ENCODE peak calls at places on chromosomes 13 and 19, in four cellular contexts. A is B cell; O is CD8-positive, alpha-beta T cell; R is psoas muscle. L is an unnamed sample.

GRCh38 chr19:33868076-33868735 is 71.5 kb downstream of the KCTD15 start:
- DNase-seq in A (no peak), O (no peak), R (no peak), L (no peak)

GRCh38 chr19:48926909-48927308 is 6.6 kb upstream of the DHDH start:
- DNase-seq in A (no peak), O (no peak), R (no peak), L (no peak)

GRCh38 chr19:51511353-51511752 is 9.8 kb upstream of the SIGLEC12 start:
- DNase-seq in A (no peak), O (no peak), R (no peak), L (no peak)

GRCh38 chr13:94344126-94344863 is 135.2 kb downstream of the DCT start:
- DNase-seq in A (no peak), O (no peak), R (no peak), L (no peak)

GRCh38 chr19:13024958-13025653 is 29.8 kb downstream of the NFIX start:
- DNase-seq in A (no peak), O (no peak), R (peak; percentile 70), L (no peak)

GRCh38 chr19:13022859-13023636 is 27.8 kb downstream of the NFIX start:
- DNase-seq in A (no peak), O (no peak), R (peak; percentile 93), L (peak; percentile 46)

GRCh38 chr13:46168341-46168740 is 13.6 kb downstream of the LCP1 start:
- DNase-seq in A (no peak), O (no peak), R (no peak), L (peak; percentile 55)

GRCh38 chr13:113585828-113586355 is 1.3 kb downstream of the TFDP1 start:
- DNase-seq in A (no peak), O (no peak), R (no peak), L (no peak)

GRCh38 chr13:43805071-43805468 is 18.3 kb upstream of the ENOX1 start:
- DNase-seq in A (no peak), O (no peak), R (no peak), L (no peak)

DNA sequence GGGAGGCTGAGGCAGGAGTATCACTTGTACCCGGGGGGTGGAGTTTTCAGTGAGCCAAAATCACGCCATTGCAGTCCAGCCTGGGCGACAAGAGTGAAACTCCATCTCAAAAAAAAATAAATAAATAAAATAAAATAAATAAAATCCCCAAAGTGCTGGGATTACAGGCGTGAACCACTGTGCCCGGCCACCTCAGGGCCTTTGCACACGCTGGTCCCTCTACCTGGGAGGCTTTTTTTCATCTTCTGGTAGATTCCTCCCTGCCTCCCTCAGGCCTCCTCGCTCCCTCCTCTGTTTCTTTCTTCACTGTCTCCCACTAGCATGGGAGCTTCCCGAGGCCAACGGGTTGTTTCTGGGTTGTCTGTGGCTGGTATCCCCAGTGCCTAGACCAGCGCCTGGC is 15.1 kb downstream of the MYBPC2 start:
- DNase-seq in A (no peak), O (no peak), R (no peak), L (no peak)
- TF ChIP-seq CTCF in A (no peak), O (no peak), R (no peak), L (no peak)

DNA sequence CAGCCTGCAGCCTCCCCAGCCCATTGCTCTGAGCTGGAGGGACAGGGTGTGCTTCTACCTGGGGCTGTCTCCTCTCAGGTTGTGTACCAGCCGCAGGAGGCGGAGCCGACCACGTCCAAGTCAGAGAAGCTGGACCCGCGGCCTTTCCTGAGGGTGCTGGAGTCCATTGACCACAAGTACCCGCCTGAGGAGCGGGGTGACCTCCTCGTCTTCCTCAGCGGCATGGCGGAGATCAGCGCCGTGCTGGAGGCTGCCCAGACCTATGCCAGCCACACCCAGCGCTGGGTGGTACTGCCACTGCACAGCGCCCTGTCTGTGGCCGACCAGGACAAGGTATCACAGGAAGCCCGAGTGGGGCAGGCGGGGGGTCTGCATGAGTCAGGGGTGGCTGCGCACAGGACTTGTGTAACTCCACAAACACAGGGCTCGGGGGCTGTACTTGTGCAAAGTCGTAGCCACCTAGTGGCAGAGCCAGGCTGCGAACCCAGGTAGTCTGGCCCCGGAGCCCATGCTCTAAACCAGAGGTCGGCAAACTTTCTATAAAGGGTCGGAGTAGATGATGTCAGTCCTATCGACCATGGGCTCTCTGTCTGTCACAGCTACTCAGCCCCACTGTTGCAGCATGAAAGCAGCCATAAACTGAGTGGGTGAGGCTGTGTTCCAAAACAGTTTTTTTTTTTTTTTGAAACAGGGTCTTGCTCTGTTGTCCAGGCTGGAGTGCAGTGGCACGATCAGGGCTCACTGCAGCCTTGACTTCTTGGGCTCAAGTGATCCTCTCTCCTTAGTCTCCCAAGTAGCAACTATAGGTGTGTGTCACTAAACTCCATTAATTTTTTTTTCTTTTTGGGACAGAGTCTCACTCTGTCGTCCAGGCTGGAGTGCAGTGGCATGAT is 8.9 kb downstream of the DHX34 start:
- DNase-seq in A (peak; percentile 27), O (no peak), R (no peak), L (no peak)
- TF ChIP-seq CTCF in A (no peak), O (no peak), R (no peak), L (peak; percentile 34)

GRCh38 chr19:5541456-5541855 is 26.3 kb downstream of the TINCR start:
- DNase-seq in A (no peak), O (no peak), R (no peak), L (no peak)

GRCh38 chr19:5542665-5543064 is 25.1 kb downstream of the TINCR start:
- DNase-seq in A (no peak), O (no peak), R (no peak), L (no peak)

GRCh38 chr19:5545051-5545450 is 22.7 kb downstream of the TINCR start:
- DNase-seq in A (no peak), O (no peak), R (no peak), L (no peak)

GRCh38 chr19:5547881-5548280 is 19.9 kb downstream of the TINCR start:
- DNase-seq in A (no peak), O (no peak), R (no peak), L (no peak)

DNA sequence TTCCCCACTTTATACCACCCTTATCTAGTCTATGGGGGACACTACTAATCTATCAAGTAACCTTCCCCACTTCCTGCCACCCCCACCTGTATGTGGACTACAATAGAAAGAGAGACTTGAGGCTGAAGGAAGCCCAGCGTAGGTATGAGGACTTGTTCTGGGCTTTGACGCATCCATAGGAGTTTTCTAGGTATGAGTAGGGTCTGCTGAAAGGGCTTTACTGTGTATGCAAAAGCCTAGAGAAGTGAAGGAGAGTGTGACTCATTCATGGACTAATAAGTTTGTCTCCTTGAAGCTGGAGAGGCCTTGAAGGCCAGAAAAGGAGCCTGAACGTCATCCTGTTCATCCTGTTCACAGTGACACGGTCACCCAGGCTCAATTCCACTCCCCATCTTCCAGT is 21.8 kb downstream of the TINCR start:
- DNase-seq in A (no peak), O (no peak), R (no peak), L (no peak)
- TF ChIP-seq CTCF in A (no peak), O (no peak), R (no peak), L (no peak)

GRCh38 chr19:29191005-29191404 is 21.9 kb downstream of the UQCRFS1 start:
- DNase-seq in A (no peak), O (no peak), R (no peak), L (no peak)
- TF ChIP-seq CTCF in A (no peak), O (no peak), R (no peak), L (no peak)

GRCh38 chr19:30841934-30842333 is 469.8 kb downstream of the ZNF536 start:
- DNase-seq in A (no peak), O (no peak), R (no peak), L (no peak)

GRCh38 chr19:30851646-30852045 is 479.5 kb downstream of the ZNF536 start:
- DNase-seq in A (no peak), O (no peak), R (no peak), L (no peak)

GRCh38 chr19:30848626-30849322 is 476.6 kb downstream of the ZNF536 start:
- DNase-seq in A (no peak), O (no peak), R (no peak), L (no peak)

GRCh38 chr19:30842926-30843325 is 470.7 kb downstream of the ZNF536 start:
- DNase-seq in A (no peak), O (no peak), R (no peak), L (no peak)

GRCh38 chr19:30846102-30846501 is 473.9 kb downstream of the ZNF536 start:
- DNase-seq in A (no peak), O (no peak), R (no peak), L (no peak)
- TF ChIP-seq CTCF in A (no peak), O (no peak), R (no peak), L (no peak)

DNA sequence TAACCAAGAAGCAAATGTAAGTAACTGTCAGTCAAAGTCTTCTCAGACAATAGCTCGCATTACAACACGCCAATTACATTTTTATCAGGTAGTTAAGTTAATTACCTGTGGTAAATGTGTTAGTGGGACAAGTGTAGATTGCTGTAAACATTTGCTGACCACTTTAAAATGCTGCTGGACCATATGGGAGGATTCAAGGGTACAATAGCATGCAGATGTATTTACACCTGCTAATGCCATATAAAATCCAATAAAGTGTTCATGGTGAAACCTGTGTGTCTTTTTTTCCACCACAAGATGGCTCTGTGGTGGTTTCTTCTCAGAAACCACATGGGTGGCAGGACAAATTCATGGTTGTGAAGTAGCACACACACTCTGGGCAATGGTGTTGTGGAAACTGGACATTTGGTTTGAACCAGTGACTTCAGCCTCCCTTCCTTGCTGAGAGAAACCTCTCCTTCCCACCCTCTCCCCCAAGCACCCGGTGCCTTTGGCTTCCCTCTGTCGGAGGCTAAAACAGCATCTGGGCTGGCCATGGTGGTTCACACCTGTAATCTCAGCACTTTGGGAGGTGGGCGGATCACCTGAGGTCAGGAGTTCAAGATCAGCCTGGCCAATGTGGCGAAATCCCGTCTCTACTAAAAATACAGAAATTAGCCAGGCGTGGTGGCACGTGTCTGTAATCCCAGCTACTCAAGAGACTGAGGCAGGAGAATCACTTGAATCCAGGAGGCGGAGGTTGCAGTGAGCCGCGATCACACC is 18.1 kb upstream of the GTF3A start:
- DNase-seq in A (peak; percentile 52), O (peak; percentile 21), R (no peak), L (no peak)
- TF ChIP-seq CTCF in A (peak; percentile 68), O (peak; percentile 54), R (peak; percentile 63), L (peak; percentile 47)

DNA sequence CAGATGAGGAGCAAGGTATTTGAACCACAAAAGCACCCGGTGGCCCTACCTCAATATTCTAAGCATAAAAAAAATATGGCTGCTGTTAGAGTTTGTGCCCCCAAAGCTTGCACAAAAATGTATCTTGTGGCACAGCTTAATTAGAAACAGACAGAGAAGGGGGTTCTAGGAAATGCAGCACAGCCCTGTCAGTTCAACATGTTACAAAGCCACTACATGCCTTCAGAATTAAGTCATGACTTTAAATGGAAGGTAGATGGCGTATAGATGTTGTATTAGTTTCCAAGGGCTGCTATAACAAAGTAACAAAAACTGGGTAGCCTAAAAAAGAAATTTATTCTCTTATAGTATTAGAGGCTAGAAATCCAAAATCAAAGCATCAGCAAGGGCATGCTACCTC is 703.8 kb downstream of the DIAPH3 start:
- DNase-seq in A (no peak), O (no peak), R (no peak), L (no peak)
- TF ChIP-seq CTCF in A (no peak), O (no peak), R (no peak), L (no peak)

GRCh38 chr13:52832268-52832667 is 16.2 kb downstream of the PCDH8 start:
- DNase-seq in A (no peak), O (no peak), R (no peak), L (no peak)

GRCh38 chr13:52833261-52833660 is 15.2 kb downstream of the PCDH8 start:
- DNase-seq in A (no peak), O (no peak), R (no peak), L (no peak)

GRCh38 chr13:52827839-52828238 is 20.6 kb downstream of the PCDH8 start:
- DNase-seq in A (no peak), O (no peak), R (no peak), L (no peak)

GRCh38 chr13:52835071-52835793 is 13.2 kb downstream of the PCDH8 start:
- DNase-seq in A (no peak), O (no peak), R (no peak), L (no peak)

GRCh38 chr13:52830946-52831345 is 17.5 kb downstream of the PCDH8 start:
- DNase-seq in A (no peak), O (no peak), R (no peak), L (no peak)
- TF ChIP-seq CTCF in A (no peak), O (no peak), R (no peak), L (no peak)

L was measured in GM06990.